ENCODE peak calls at places on chromosomes 6 and 20, in five cellular contexts. One of them, this sample, is unnamed.

GRCh38 chr6:39926668-39927067 is 7.6 kb downstream of the MOCS1 start:
- DNase-seq in activated CD4-positive, CD25-positive, alpha-beta regulatory T cell: no peak
- DNase-seq in testis: no peak
- DNase-seq in substantia nigra: no peak
- DNase-seq in K562: no peak
- DNase-seq in this sample: no peak

GRCh38 chr6:113809818-113810217 is 47.3 kb upstream of the MARCKS start:
- DNase-seq in activated CD4-positive, CD25-positive, alpha-beta regulatory T cell: no peak
- DNase-seq in testis: no peak
- DNase-seq in substantia nigra: no peak
- DNase-seq in K562: no peak
- DNase-seq in this sample: no peak

GRCh38 chr20:20824924-20825584 is 112.6 kb upstream of the RALGAPA2 start:
- DNase-seq in activated CD4-positive, CD25-positive, alpha-beta regulatory T cell: peak
- DNase-seq in testis: peak
- DNase-seq in substantia nigra: peak
- DNase-seq in K562: peak
- DNase-seq in this sample: peak

GRCh38 chr20:52049001-52049731 is 142.4 kb downstream of the ZFP64 start:
- DNase-seq in activated CD4-positive, CD25-positive, alpha-beta regulatory T cell: no peak
- DNase-seq in testis: no peak
- DNase-seq in substantia nigra: no peak
- DNase-seq in K562: no peak
- DNase-seq in this sample: no peak

GRCh38 chr6:28589952-28590340 is 64.3 kb downstream of the GPX5 start:
- DNase-seq in activated CD4-positive, CD25-positive, alpha-beta regulatory T cell: no peak
- DNase-seq in testis: no peak
- DNase-seq in substantia nigra: no peak
- DNase-seq in K562: no peak
- DNase-seq in this sample: no peak

GRCh38 chr20:17873410-17874270 is 95.0 kb downstream of the SNX5 start:
- DNase-seq in activated CD4-positive, CD25-positive, alpha-beta regulatory T cell: no peak
- DNase-seq in testis: peak
- DNase-seq in substantia nigra: peak
- DNase-seq in K562: no peak
- DNase-seq in this sample: no peak

GRCh38 chr20:18669241-18670019 is 81.6 kb downstream of the DTD1 start:
- DNase-seq in activated CD4-positive, CD25-positive, alpha-beta regulatory T cell: no peak
- DNase-seq in testis: no peak
- DNase-seq in substantia nigra: no peak
- DNase-seq in K562: no peak
- DNase-seq in this sample: no peak

GRCh38 chr20:40991181-40991889 is 37.3 kb upstream of the TOP1 start:
- DNase-seq in activated CD4-positive, CD25-positive, alpha-beta regulatory T cell: no peak
- DNase-seq in testis: peak
- DNase-seq in substantia nigra: peak
- DNase-seq in K562: peak
- DNase-seq in this sample: no peak

GRCh38 chr20:47038581-47039560 is 144.2 kb downstream of the EYA2 start:
- DNase-seq in activated CD4-positive, CD25-positive, alpha-beta regulatory T cell: no peak
- DNase-seq in testis: no peak
- DNase-seq in substantia nigra: no peak
- DNase-seq in K562: no peak
- DNase-seq in this sample: no peak

GRCh38 chr20:38125157-38126056 is 39.7 kb downstream of the TGM2 start:
- DNase-seq in activated CD4-positive, CD25-positive, alpha-beta regulatory T cell: no peak
- DNase-seq in testis: peak
- DNase-seq in substantia nigra: no peak
- DNase-seq in K562: no peak
- DNase-seq in this sample: no peak

GRCh38 chr6:20953019-20953418 is 418.8 kb downstream of the CDKAL1 start:
- DNase-seq in activated CD4-positive, CD25-positive, alpha-beta regulatory T cell: no peak
- DNase-seq in testis: no peak
- DNase-seq in substantia nigra: no peak
- DNase-seq in K562: no peak
- DNase-seq in this sample: no peak

GRCh38 chr6:12605888-12606345 is 110.7 kb upstream of the PHACTR1 start:
- DNase-seq in activated CD4-positive, CD25-positive, alpha-beta regulatory T cell: no peak
- DNase-seq in testis: peak
- DNase-seq in substantia nigra: peak
- DNase-seq in K562: peak
- DNase-seq in this sample: peak

GRCh38 chr20:43576108-43576507 is 14.6 kb upstream of the IFT52 start:
- DNase-seq in activated CD4-positive, CD25-positive, alpha-beta regulatory T cell: no peak
- DNase-seq in testis: peak
- DNase-seq in substantia nigra: no peak
- DNase-seq in K562: no peak
- DNase-seq in this sample: no peak

GRCh38 chr6:106558364-106558763 is 70.9 kb downstream of the RTN4IP1 start:
- DNase-seq in activated CD4-positive, CD25-positive, alpha-beta regulatory T cell: no peak
- DNase-seq in testis: no peak
- DNase-seq in substantia nigra: no peak
- DNase-seq in K562: no peak
- DNase-seq in this sample: no peak

GRCh38 chr6:128686084-128686483 is 165.7 kb upstream of the PTPRK start:
- DNase-seq in activated CD4-positive, CD25-positive, alpha-beta regulatory T cell: no peak
- DNase-seq in testis: no peak
- DNase-seq in substantia nigra: no peak
- DNase-seq in K562: no peak
- DNase-seq in this sample: no peak

This sample was measured in activated CD4-positive, alpha-beta T cell treated with anti-CD3 and anti-CD28 coated beads for 4 hours.